ENCODE peak calls at places on chromosomes 6 and 20, in nine cellular contexts. L, H, A, N, X, I, P, K and B are unnamed samples.

GRCh38 chr20:31572701-31573554 is 32.2 kb upstream of the ID1 start:
- DNase-seq in X (peak; percentile 82), P (peak; percentile 97), L (peak; percentile 93), K (peak; percentile 95), H (peak; percentile 99), A (peak; percentile 94), N (peak; percentile 92), I (peak; percentile 98), B (peak; percentile 98)

GRCh38 chr6:24078200-24078599 is 47.8 kb upstream of the NRSN1 start:
- DNase-seq in A (peak; percentile 54), K (no peak), L (no peak), X (no peak), H (peak; percentile 78), N (no peak), I (no peak), P (no peak), B (no peak)

GRCh38 chr20:37947943-37948342 is 45.0 kb downstream of the VSTM2L start:
- DNase-seq in L (no peak), K (no peak), I (no peak), A (no peak), N (no peak), X (no peak), H (no peak), P (no peak), B (no peak)

GRCh38 chr20:49706548-49707517 is 6.8 kb downstream of the B4GALT5 start:
- DNase-seq in X (no peak), N (no peak), H (no peak), P (peak; percentile 50), L (no peak), K (no peak), A (no peak), I (no peak), B (no peak)

GRCh38 chr6:3202999-3203696 is 24.3 kb downstream of the TUBB2B start:
- DNase-seq in K (no peak), I (no peak), P (no peak), L (peak; percentile 88), N (no peak), A (peak; percentile 95), X (no peak), H (peak; percentile 43), B (no peak)

GRCh38 chr6:130202782-130203181 is 20.0 kb downstream of the SAMD3 start:
- DNase-seq in H (no peak), P (no peak), K (no peak), X (no peak), I (no peak), L (no peak), N (no peak), A (no peak), B (no peak)

GRCh38 chr20:20743511-20744169 is 31.2 kb upstream of the RALGAPA2 start:
- DNase-seq in N (no peak), I (peak; percentile 57), A (peak; percentile 2), H (no peak), K (peak; percentile 83), X (no peak), P (peak; percentile 67), L (no peak), B (peak; percentile 80)

GRCh38 chr20:48738399-48739304 is 89.1 kb downstream of the PREX1 start:
- DNase-seq in I (no peak), A (no peak), H (no peak), X (no peak), N (no peak), P (no peak), L (no peak), K (no peak), B (no peak)

GRCh38 chr20:2967841-2968240 is 75.6 kb upstream of the GNRH2 start:
- DNase-seq in K (no peak), I (no peak), L (no peak), N (no peak), X (no peak), A (no peak), P (no peak), H (no peak), B (no peak)

GRCh38 chr6:110325197-110325596 is 33.0 kb downstream of the METTL24 start:
- DNase-seq in N (no peak), X (no peak), H (peak; percentile 43), A (no peak), I (peak; percentile 42), P (peak; percentile 34), K (no peak), L (peak; percentile 24), B (no peak)

GRCh38 chr20:25496968-25497401 is 88.3 kb downstream of the NINL start:
- DNase-seq in L (no peak), I (no peak), H (no peak), X (no peak), P (no peak), K (no peak), N (peak; percentile 95), A (peak; percentile 31), B (no peak)

GRCh38 chr6:103036846-103037245 is 1643.3 kb downstream of the GRIK2 start:
- DNase-seq in I (no peak), N (no peak), X (no peak), L (no peak), P (no peak), A (no peak), H (no peak), K (no peak), B (peak; percentile 63)

GRCh38 chr6:165571721-165572132 is 91.3 kb downstream of the PDE10A start:
- DNase-seq in A (peak; percentile 14), K (no peak), H (no peak), P (no peak), I (no peak), L (no peak), X (no peak), N (no peak), B (no peak)

GRCh38 chr6:55397986-55398385 is 70.7 kb downstream of the GFRAL start:
- DNase-seq in I (no peak), K (no peak), P (no peak), L (no peak), H (peak; percentile 44), A (no peak), X (no peak), N (no peak), B (no peak)

GRCh38 chr6:28606424-28607391 is 81.0 kb downstream of the GPX5 start:
- DNase-seq in P (no peak), L (no peak), N (no peak), H (peak; percentile 75), I (no peak), K (peak; percentile 50), A (peak; percentile 70), X (no peak), B (no peak)
- H3K4me3 ChIP-seq in P (peak overlapping the region; percentile 7), L (peak overlapping the region; percentile 26), N (peak overlapping the region; percentile 87), H (peak overlapping the region; percentile 76), I (no peak overlapping the region), K (no peak overlapping the region), A (peak overlapping the region; percentile 72), X (peak overlapping the region; percentile 82), B (no peak overlapping the region)

GRCh38 chr6:93294879-93295278 is 124.5 kb downstream of the EPHA7 start:
- DNase-seq in L (no peak), K (no peak), P (no peak), H (no peak), I (no peak), N (no peak), X (no peak), A (no peak), B (no peak)

GRCh38 chr6:93300661-93301060 is 118.7 kb downstream of the EPHA7 start:
- DNase-seq in P (no peak), N (no peak), A (no peak), K (no peak), I (no peak), X (no peak), H (no peak), L (no peak), B (no peak)

GRCh38 chr6:93293399-93294271 is 125.7 kb downstream of the EPHA7 start:
- DNase-seq in K (no peak), X (no peak), A (no peak), P (no peak), I (no peak), H (no peak), L (no peak), N (no peak), B (no peak)

GRCh38 chr6:93299622-93300021 is 119.7 kb downstream of the EPHA7 start:
- DNase-seq in H (no peak), A (no peak), L (no peak), I (no peak), X (no peak), P (no peak), N (no peak), K (no peak), B (no peak)

DNA sequence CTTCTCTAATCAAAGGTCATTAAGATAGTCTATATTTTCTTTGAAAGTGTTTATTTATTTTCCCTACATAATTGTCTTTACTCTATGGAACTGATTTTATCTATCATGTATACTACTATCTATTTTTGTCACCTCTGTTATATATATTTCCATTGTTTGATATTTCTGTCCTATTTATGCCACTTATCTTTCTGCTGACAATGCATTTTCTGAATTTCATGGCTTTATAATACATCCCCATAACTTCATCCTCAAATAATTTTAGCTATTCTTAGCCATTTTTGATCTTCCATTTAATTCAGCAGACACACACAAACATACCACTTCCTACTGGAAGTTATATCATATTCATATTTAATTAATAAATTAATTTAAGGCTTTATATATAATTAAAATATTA is 123.7 kb downstream of the EPHA7 start:
- DNase-seq in I (no peak), H (no peak), A (no peak), L (no peak), N (no peak), K (no peak), X (no peak), P (no peak), B (no peak)
- H3K4me3 ChIP-seq in I (no peak overlapping the region), H (no peak overlapping the region), A (no peak overlapping the region), L (no peak overlapping the region), N (no peak overlapping the region), K (no peak overlapping the region), X (no peak overlapping the region), P (no peak overlapping the region), B (no peak overlapping the region)

DNA sequence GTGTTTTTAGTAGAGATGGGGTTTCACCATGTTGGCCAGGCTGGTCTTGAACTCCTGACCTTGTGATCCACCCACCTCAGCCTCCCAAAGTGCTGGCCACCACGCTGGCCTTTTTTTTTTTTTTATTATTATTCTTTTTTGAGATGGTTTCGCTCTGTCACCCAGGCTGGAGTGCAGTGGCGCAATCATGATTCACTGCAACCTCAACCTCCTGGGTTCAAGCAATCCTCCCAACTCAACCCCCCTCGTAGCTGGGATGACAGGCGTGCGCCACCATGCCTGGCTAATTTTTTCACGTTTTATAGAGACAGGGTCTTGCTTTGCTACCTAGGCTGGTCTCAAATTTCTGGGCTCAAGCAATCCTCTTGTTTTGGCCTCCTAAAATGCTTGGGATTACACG is 9.2 kb downstream of the TPD52L2 start:
- DNase-seq in A (no peak), P (no peak), H (no peak), L (no peak), N (no peak), I (no peak), K (no peak), X (no peak), B (no peak)
- H3K4me3 ChIP-seq in A (no peak overlapping the region), P (no peak overlapping the region), H (no peak overlapping the region), L (no peak overlapping the region), N (no peak overlapping the region), I (no peak overlapping the region), K (no peak overlapping the region), X (no peak overlapping the region), B (no peak overlapping the region)

GRCh38 chr6:125662301-125662700 is 87.1 kb upstream of the HEY2 start:
- DNase-seq in X (no peak), I (no peak), K (no peak), A (no peak), L (no peak), N (no peak), H (no peak), P (no peak), B (no peak)
- H3K4me3 ChIP-seq in X (no peak overlapping the region), I (no peak overlapping the region), K (no peak overlapping the region), A (no peak overlapping the region), L (no peak overlapping the region), N (no peak overlapping the region), H (no peak overlapping the region), P (no peak overlapping the region), B (no peak overlapping the region)